ENCODE peak calls at places on chromosomes 6 and 20, in ten cellular contexts. T, A, N, S, K, C, G, E, O and W are unnamed samples.

GRCh38 chr20:35607003-35607735 is 8.5 kb upstream of the SPAG4 start:
- DNase-seq in T (no peak), A (no peak), N (no peak), S (no peak), K (no peak), C (no peak), G (no peak), E (peak), O (no peak), W (peak)

GRCh38 chr6:97189767-97190166 is 93.2 kb downstream of the MMS22L start:
- DNase-seq in T (no peak), A (no peak), N (no peak), S (no peak), K (peak), C (no peak), G (peak), E (no peak), O (no peak), W (no peak)

GRCh38 chr6:35209081-35209480 is 4.7 kb upstream of the SCUBE3 start:
- DNase-seq in T (no peak), A (no peak), N (no peak), S (no peak), K (no peak), C (no peak), G (no peak), E (no peak), O (no peak), W (no peak)

GRCh38 chr6:125986956-125987617 is 747 bp downstream of the TRMT11 start:
- DNase-seq in T (no peak), A (no peak), N (no peak), S (no peak), K (no peak), C (peak), G (no peak), E (no peak), O (no peak), W (no peak)

GRCh38 chr6:39792501-39793450 is 600 bp downstream of the DAAM2 start:
- DNase-seq in T (no peak), A (no peak), N (no peak), S (no peak), K (no peak), C (no peak), G (no peak), E (no peak), O (no peak), W (no peak)

GRCh38 chr20:59708326-59708725 is 104.0 kb downstream of the PHACTR3 start:
- DNase-seq in T (no peak), A (no peak), N (no peak), S (no peak), K (no peak), C (no peak), G (no peak), E (no peak), O (no peak), W (no peak)

GRCh38 chr20:23161968-23162696 is 76.0 kb upstream of the CD93 start:
- DNase-seq in T (no peak), A (no peak), N (no peak), S (peak), K (no peak), C (no peak), G (no peak), E (no peak), O (no peak), W (no peak)

GRCh38 chr6:108425428-108425827 is 130.6 kb downstream of the AFG1L start:
- DNase-seq in T (no peak), A (no peak), N (no peak), S (no peak), K (no peak), C (no peak), G (no peak), E (no peak), O (no peak), W (no peak)

GRCh38 chr20:44637490-44638372 is 13.8 kb downstream of the ADA start:
- DNase-seq in T (no peak), A (no peak), N (no peak), S (peak), K (no peak), C (no peak), G (no peak), E (no peak), O (no peak), W (no peak)

GRCh38 chr20:13426870-13427269 is 205.8 kb downstream of the ISM1 start:
- DNase-seq in T (no peak), A (no peak), N (no peak), S (no peak), K (no peak), C (no peak), G (no peak), E (no peak), O (no peak), W (peak)

GRCh38 chr6:100881707-100882040 is 545 bp upstream of the ASCC3 start:
- DNase-seq in T (no peak), A (no peak), N (no peak), S (no peak), K (no peak), C (no peak), G (no peak), E (no peak), O (no peak), W (no peak)